ENCODE peak calls at places on chromosomes 5 and 9, in eight cellular contexts. N is cardiac muscle cell, K is AG10803, H is spleen, G is pancreas, V is tibial artery, X is IMR-90, U is left lung. E is an unnamed sample.

GRCh38 chr9:113682297-113682771 is 193.8 kb upstream of the ZNF618 start:
- DNase-seq in N (peak), K (peak), H (no peak), G (peak), V (peak), X (peak), U (no peak), E (peak)

GRCh38 chr5:32090026-32090754 is 83.9 kb downstream of the GOLPH3 start:
- DNase-seq in N (no peak), K (no peak), H (no peak), G (no peak), V (no peak), X (no peak), U (no peak), E (no peak)

GRCh38 chr5:55634204-55634785 is 77.8 kb downstream of the SLC38A9 start:
- DNase-seq in N (no peak), K (peak), H (no peak), G (no peak), V (peak), X (peak), U (no peak), E (no peak)

GRCh38 chr9:107569171-107569570 is 79.6 kb upstream of the KLF4 start:
- DNase-seq in N (no peak), K (no peak), H (no peak), G (no peak), V (no peak), X (peak), U (no peak), E (no peak)

GRCh38 chr9:111715471-111715870 is 54.1 kb downstream of the GNG10 start:
- DNase-seq in N (no peak), K (peak), H (no peak), G (no peak), V (no peak), X (peak), U (no peak), E (no peak)

GRCh38 chr5:131983244-131983771 is 28.1 kb downstream of the ACSL6 start:
- DNase-seq in N (no peak), K (peak), H (peak), G (no peak), V (no peak), X (no peak), U (no peak), E (no peak)

GRCh38 chr5:87300176-87300575 is 32.5 kb downstream of the RASA1 start:
- DNase-seq in N (no peak), K (no peak), H (no peak), G (no peak), V (no peak), X (no peak), U (no peak), E (no peak)

GRCh38 chr5:96321371-96321770 is 111.7 kb downstream of the PCSK1 start:
- DNase-seq in N (no peak), K (peak), H (no peak), G (no peak), V (no peak), X (peak), U (no peak), E (no peak)

GRCh38 chr9:110891760-110892159 is 146.5 kb downstream of the LPAR1 start:
- DNase-seq in N (no peak), K (peak), H (no peak), G (no peak), V (no peak), X (peak), U (no peak), E (no peak)

DNA sequence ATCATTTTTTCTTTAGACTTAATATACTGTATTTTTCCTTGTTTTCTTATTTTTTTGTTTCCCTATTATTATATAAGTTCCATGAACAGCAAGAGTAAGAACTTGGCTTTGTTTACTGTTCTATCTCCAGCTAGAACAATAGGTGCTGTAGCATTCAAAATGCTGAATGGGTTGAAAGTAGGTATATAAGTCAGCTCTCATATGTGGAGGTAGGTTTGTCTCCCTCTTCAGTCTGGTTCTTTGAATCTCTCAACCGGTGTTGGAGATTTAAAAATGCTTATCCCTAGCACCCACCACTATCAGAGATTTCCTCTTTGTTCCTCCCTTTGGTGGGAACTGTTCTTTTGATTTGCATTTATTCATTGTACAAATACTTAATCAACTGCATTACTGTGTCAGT is 87.5 kb upstream of the FSD1L start:
- DNase-seq in N (no peak), K (no peak), H (no peak), G (no peak), V (no peak), X (no peak), U (no peak), E (no peak)
- TF ChIP-seq CTCF in N (no peak), K (no peak), H (no peak), G (no peak), V (no peak), X (no peak), U (no peak), E (no peak)

DNA sequence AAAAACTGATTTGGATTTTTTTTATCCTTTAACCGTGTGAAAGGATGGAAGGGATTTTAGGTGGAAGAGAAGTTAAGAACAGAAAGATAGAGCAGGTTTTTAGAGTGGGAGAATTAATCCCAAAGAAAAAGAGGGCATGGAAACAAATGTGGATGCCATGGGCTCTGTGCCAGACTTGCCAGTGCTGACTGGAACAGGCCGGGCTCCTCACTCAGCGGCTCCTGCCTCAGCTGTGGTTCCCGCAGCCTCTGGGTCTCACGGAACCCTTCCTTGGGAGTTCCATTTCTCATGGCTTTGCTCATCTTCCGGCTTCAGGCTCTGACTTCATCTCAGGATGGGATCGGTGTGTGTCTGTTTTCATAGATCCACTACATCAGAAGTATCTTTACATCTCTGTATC is 30.4 kb upstream of the SLC2A8 start:
- DNase-seq in N (no peak), K (no peak), H (peak), G (no peak), V (no peak), X (no peak), U (no peak), E (no peak)
- H3K4me3 ChIP-seq in N (no peak), K (no peak), H (no peak), G (no peak), V (no peak), X (no peak), U (no peak), E (no peak)

GRCh38 chr9:125580701-125581286 is 126.2 kb downstream of the MAPKAP1 start:
- DNase-seq in N (no peak), K (no peak), H (no peak), G (no peak), V (no peak), X (no peak), U (no peak), E (no peak)
- TF ChIP-seq CTCF in N (no peak), K (no peak), H (no peak), G (no peak), V (no peak), X (no peak), U (no peak), E (no peak)

GRCh38 chr5:179618923-179619554 is 4.4 kb downstream of the HNRNPH1 start:
- DNase-seq in N (no peak), K (no peak), H (no peak), G (peak), V (peak), X (no peak), U (no peak), E (no peak)

GRCh38 chr5:179619776-179620175 is 3.7 kb downstream of the HNRNPH1 start:
- DNase-seq in N (no peak), K (no peak), H (no peak), G (no peak), V (no peak), X (peak), U (no peak), E (no peak)

GRCh38 chr5:179621551-179621971 is 1.9 kb downstream of the HNRNPH1 start:
- DNase-seq in N (no peak), K (no peak), H (peak), G (peak), V (peak), X (no peak), U (no peak), E (no peak)

GRCh38 chr5:179620703-179621350 is 2.6 kb downstream of the HNRNPH1 start:
- DNase-seq in N (no peak), K (no peak), H (no peak), G (no peak), V (no peak), X (no peak), U (no peak), E (no peak)

DNA sequence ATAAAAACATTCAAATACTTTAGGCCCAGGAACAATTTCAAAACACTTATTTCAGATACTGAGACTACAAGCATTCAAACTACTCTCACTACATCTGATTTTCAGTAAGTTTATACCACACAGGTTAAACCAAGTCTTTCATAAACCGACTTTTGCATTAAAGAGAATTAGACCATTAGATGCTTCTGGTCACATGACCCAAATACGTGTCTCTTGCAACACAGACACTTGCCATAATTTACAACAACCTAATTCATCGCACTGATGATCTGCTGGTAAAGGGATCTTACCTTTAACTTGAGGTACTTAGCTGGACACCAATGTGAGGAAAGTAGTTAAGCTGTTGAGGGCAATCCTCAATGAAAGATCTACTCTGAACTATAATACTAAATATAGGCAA is 3.2 kb downstream of the HNRNPH1 start:
- DNase-seq in N (no peak), K (no peak), H (no peak), G (no peak), V (peak), X (no peak), U (no peak), E (no peak)
- H3K4me3 ChIP-seq in N (peak), K (peak), H (peak), G (peak), V (peak), X (peak), U (peak), E (peak)

GRCh38 chr5:146395233-146395632 is 51.9 kb upstream of the TCERG1 start:
- DNase-seq in N (no peak), K (no peak), H (no peak), G (no peak), V (no peak), X (no peak), U (no peak), E (no peak)

GRCh38 chr5:146394486-146394885 is 52.6 kb upstream of the TCERG1 start:
- DNase-seq in N (no peak), K (no peak), H (no peak), G (no peak), V (no peak), X (no peak), U (no peak), E (no peak)

GRCh38 chr5:146388418-146388817 is 49.8 kb downstream of the POU4F3 start:
- DNase-seq in N (peak), K (peak), H (no peak), G (no peak), V (no peak), X (peak), U (no peak), E (no peak)

DNA sequence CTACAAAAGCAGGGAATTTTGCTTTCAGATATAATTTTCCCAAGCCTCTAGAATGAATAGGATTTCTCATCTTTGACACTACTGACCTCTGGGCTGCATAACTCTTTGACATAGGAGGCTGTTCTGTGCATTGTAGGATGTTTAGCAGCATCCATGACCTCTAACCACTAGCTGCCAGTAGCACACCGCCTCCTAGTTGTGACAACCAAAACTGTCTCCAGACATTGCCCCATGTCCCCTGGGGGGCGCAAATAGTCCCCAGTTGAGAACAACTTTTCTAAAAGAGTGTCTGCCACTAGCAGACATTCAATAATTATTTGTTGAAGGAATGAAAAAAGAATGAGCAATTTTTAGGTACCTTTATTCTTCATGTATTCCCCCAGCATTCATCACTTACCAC is 51.8 kb downstream of the POU4F3 start:
- DNase-seq in N (no peak), K (no peak), H (no peak), G (no peak), V (no peak), X (no peak), U (no peak), E (no peak)
- TF ChIP-seq CTCF in N (no peak), K (no peak), H (no peak), G (no peak), V (no peak), X (no peak), U (no peak), E (peak)

GRCh38 chr9:14741369-14741768 is 18.8 kb upstream of the CER1 start:
- DNase-seq in N (no peak), K (no peak), H (no peak), G (no peak), V (no peak), X (no peak), U (no peak), E (no peak)
- H3K4me3 ChIP-seq in N (no peak), K (no peak), H (no peak), G (no peak), V (no peak), X (no peak), U (no peak), E (no peak)

GRCh38 chr5:156835905-156836304 is 14.2 kb upstream of the PPP1R2B start:
- DNase-seq in N (no peak), K (no peak), H (no peak), G (no peak), V (no peak), X (no peak), U (no peak), E (no peak)
- TF ChIP-seq CTCF in N (no peak), K (peak), H (no peak), G (no peak), V (no peak), X (no peak), U (no peak), E (no peak)

DNA sequence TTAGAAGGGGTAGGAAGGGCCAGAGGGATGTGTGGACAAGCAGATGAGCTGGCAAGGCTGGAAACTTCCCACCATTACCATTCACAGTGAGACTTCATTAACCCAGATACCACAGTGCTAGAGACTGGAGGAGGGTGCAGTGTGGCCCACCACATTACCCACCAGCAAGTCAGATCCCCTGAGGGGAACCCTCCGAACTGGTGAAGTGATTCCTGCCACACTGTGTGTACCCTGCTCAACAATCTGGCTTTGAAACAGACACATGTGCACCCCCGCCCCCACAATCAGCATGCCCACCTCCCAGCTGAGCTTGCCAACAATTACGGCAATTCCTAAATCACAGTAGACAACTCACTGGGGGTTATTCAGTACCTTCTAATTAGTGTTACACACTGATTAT is 169.1 kb upstream of the FSTL4 start:
- DNase-seq in N (no peak), K (no peak), H (no peak), G (no peak), V (no peak), X (no peak), U (no peak), E (no peak)
- H3K4me3 ChIP-seq in N (no peak), K (no peak), H (no peak), G (no peak), V (no peak), X (no peak), U (no peak), E (no peak)

DNA sequence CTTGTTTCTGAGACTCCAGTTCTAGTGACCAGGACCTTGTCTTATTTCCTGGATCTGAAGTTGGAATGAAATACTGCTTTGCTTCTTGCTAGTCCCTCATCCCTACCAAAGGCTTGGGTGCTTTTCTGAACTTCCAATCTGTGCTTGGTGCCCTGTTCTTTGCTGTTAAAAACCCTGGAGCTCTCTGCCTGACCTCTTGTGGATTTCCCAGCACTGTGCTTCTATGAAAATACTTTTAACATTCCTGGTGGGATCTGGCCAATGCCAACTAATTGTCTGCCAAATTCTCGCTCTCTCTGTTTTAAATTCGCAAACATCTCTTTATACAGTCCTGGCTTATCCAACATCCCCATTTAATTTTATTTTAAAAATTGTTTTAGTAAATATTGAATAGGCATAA is 26.7 kb upstream of the CSNK1G3 start:
- DNase-seq in N (no peak), K (no peak), H (no peak), G (no peak), V (no peak), X (no peak), U (no peak), E (no peak)
- TF ChIP-seq CTCF in N (no peak), K (no peak), H (no peak), G (no peak), V (no peak), X (no peak), U (no peak), E (no peak)